ENCODE peak calls at places on chromosomes 6 and 20, in nine cellular contexts. B is CD8-positive, alpha-beta T cell; R is uterus; K is left ventricle myocardium inferior; J is dorsolateral prefrontal cortex; D is heart left ventricle; W is type B pancreatic cell; C is HCT116; M is AG09319. G is an unnamed sample.

GRCh38 chr20:17558154-17558940 is 11.5 kb upstream of the DSTN start:
- DNase-seq in B (no peak), R (peak; percentile 89), K (no peak), J (no peak), D (peak; percentile 69), W (no peak), C (peak; percentile 88), M (peak; percentile 83), G (no peak)

GRCh38 chr6:135870722-135871121 is 19.2 kb downstream of the PDE7B start:
- DNase-seq in B (no peak), R (no peak), K (no peak), J (no peak), D (no peak), W (no peak), C (no peak), M (no peak), G (no peak)

GRCh38 chr6:139981810-139982550 is 607.5 kb upstream of the CITED2 start:
- DNase-seq in B (no peak), R (no peak), K (no peak), J (no peak), D (peak; percentile 22), W (no peak), C (peak; percentile 24), M (no peak), G (no peak)

GRCh38 chr6:116398366-116399005 is 27.7 kb downstream of the DSE start:
- DNase-seq in B (no peak), R (no peak), K (no peak), J (no peak), D (no peak), W (no peak), C (no peak), M (no peak), G (no peak)

GRCh38 chr20:62151225-62151624 is 7.7 kb downstream of the SS18L1 start:
- DNase-seq in B (no peak), R (no peak), K (no peak), J (no peak), D (no peak), W (no peak), C (no peak), M (no peak), G (no peak)

GRCh38 chr20:10521068-10521834 is 86.1 kb downstream of the SLX4IP start:
- DNase-seq in B (no peak), R (no peak), K (no peak), J (no peak), D (no peak), W (no peak), C (no peak), M (peak; percentile 45), G (no peak)

GRCh38 chr6:52253494-52253893 is 9.2 kb upstream of the IL17F start:
- DNase-seq in B (no peak), R (no peak), K (no peak), J (no peak), D (no peak), W (no peak), C (no peak), M (peak; percentile 11), G (no peak)

GRCh38 chr6:44667226-44667625 is 279.7 kb downstream of the CDC5L start:
- DNase-seq in B (no peak), R (no peak), K (no peak), J (no peak), D (no peak), W (no peak), C (peak; percentile 13), M (peak; percentile 51), G (no peak)

GRCh38 chr20:57866250-57867106 is 156.7 kb upstream of the PMEPA1 start:
- DNase-seq in B (no peak), R (no peak), K (no peak), J (no peak), D (no peak), W (no peak), C (no peak), M (no peak), G (no peak)

GRCh38 chr20:22339091-22339881 is 245.1 kb downstream of the FOXA2 start:
- DNase-seq in B (no peak), R (no peak), K (no peak), J (peak; percentile 8), D (no peak), W (no peak), C (peak; percentile 70), M (no peak), G (peak; percentile 56)

GRCh38 chr20:37972256-37973058 is 60.8 kb downstream of the TTI1 start:
- DNase-seq in B (no peak), R (no peak), K (no peak), J (no peak), D (no peak), W (peak; percentile 27), C (no peak), M (no peak), G (no peak)

GRCh38 chr6:163986313-163986712 is 571.8 kb downstream of the QKI start:
- DNase-seq in B (no peak), R (no peak), K (peak; percentile 38), J (no peak), D (peak; percentile 68), W (no peak), C (no peak), M (no peak), G (no peak)

GRCh38 chr6:157442296-157442695 is 61.3 kb downstream of the ZDHHC14 start:
- DNase-seq in B (no peak), R (no peak), K (no peak), J (no peak), D (no peak), W (no peak), C (no peak), M (no peak), G (no peak)

GRCh38 chr20:53824779-53825178 is 231.1 kb upstream of the ZNF217 start:
- DNase-seq in B (no peak), R (no peak), K (no peak), J (no peak), D (no peak), W (no peak), C (no peak), M (peak; percentile 11), G (no peak)

GRCh38 chr6:7216941-7217621 is 95.9 kb downstream of the SSR1 start:
- DNase-seq in B (no peak), R (no peak), K (peak; percentile 68), J (no peak), D (peak; percentile 78), W (no peak), C (no peak), M (no peak), G (no peak)
- TF ChIP-seq CTCF in B (no peak), R (no peak), K (peak; percentile 11), J (no peak), D (no peak), W (peak; percentile 41), C (no peak), M (no peak), G (no peak)

GRCh38 chr6:4848382-4849068 is 72.3 kb downstream of the CDYL start:
- DNase-seq in B (no peak), R (no peak), K (no peak), J (no peak), D (peak; percentile 34), W (no peak), C (no peak), M (no peak), G (no peak)
- TF ChIP-seq CTCF in B (no peak), R (peak; percentile 17), K (peak; percentile 64), J (peak; percentile 33), D (peak; percentile 50), W (peak; percentile 55), C (peak; percentile 24), M (peak; percentile 14), G (peak; percentile 43)

GRCh38 chr6:93040375-93040774 is 379.0 kb downstream of the EPHA7 start:
- DNase-seq in B (no peak), R (no peak), K (no peak), J (no peak), D (no peak), W (no peak), C (no peak), M (no peak), G (no peak)

GRCh38 chr6:93035756-93036155 is 383.6 kb downstream of the EPHA7 start:
- DNase-seq in B (no peak), R (no peak), K (no peak), J (no peak), D (no peak), W (no peak), C (no peak), M (no peak), G (no peak)

GRCh38 chr6:93036835-93037234 is 382.5 kb downstream of the EPHA7 start:
- DNase-seq in B (no peak), R (no peak), K (no peak), J (no peak), D (no peak), W (no peak), C (no peak), M (no peak), G (peak; percentile 14)
- TF ChIP-seq CTCF in B (no peak), R (no peak), K (peak; percentile 49), J (peak; percentile 32), D (no peak), W (peak; percentile 59), C (no peak), M (no peak), G (peak; percentile 53)

DNA sequence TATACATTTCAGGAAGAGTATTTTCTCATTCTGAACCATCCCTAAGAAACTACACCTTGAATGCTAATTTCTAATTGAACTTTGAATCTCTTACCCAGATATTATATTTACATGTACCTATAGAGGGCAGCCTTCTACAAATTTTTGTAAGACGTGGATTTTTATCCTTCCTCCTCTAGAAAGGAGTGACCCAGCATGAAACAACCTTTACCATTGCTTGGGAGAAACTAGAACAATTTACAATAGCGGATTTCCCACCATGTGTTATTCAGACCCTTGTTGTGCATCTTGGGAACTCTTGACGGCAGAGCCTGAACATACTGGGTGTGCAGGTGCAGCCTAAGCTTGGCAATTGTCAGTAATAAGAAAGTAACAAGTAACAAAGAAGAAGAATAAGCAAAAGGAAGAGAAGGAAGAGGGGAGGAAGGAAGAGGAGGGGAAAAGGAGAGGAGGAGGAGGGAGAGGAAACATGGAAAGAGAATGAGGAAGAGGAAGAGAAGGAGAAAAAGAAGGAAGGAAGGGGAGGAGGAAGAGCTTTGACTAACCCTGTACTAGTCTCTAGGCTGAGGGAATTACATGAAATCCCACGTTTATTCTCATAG is 10.8 kb upstream of the TAAR1 start:
- DNase-seq in B (no peak), R (no peak), K (no peak), J (no peak), D (no peak), W (no peak), C (peak; percentile 38), M (peak; percentile 7), G (peak; percentile 31)
- TF ChIP-seq CTCF in B (peak; percentile 67), R (peak; percentile 25), K (peak; percentile 66), J (peak; percentile 69), D (peak; percentile 26), W (peak; percentile 74), C (peak; percentile 83), M (peak; percentile 40), G (peak; percentile 46)